ENCODE peak calls at places on chromosome 7, in five cellular contexts. S is iris pigment epithelial cell, F is HuH-7, H is EL, J is A549. U is an unnamed sample.

GRCh38 chr7:117818241-117818640 is 55.0 kb downstream of the CTTNBP2 start:
- DNase-seq in H (no peak), J (no peak), F (no peak), S (peak; percentile 52), U (no peak)

GRCh38 chr7:45687721-45688120 is 113.6 kb downstream of the ADCY1 start:
- DNase-seq in J (no peak), S (no peak), F (no peak), H (no peak), U (no peak)

GRCh38 chr7:43385309-43385680 is 197.6 kb upstream of the STK17A start:
- DNase-seq in S (no peak), F (no peak), J (no peak), H (no peak), U (no peak)

GRCh38 chr7:155725073-155725346 is 80.5 kb downstream of the RBM33 start:
- DNase-seq in S (no peak), H (no peak), F (no peak), J (no peak), U (no peak)

GRCh38 chr7:33215992-33216391 is 86.6 kb downstream of the BBS9 start:
- DNase-seq in J (no peak), S (no peak), H (no peak), F (no peak), U (no peak)

GRCh38 chr7:84188811-84189405 is 5.7 kb downstream of the SEMA3A start:
- DNase-seq in H (peak; percentile 33), F (no peak), S (peak; percentile 40), J (peak; percentile 40), U (no peak)

GRCh38 chr7:155995183-155995612 is 182.9 kb upstream of the SHH start:
- DNase-seq in J (no peak), F (no peak), H (no peak), S (no peak), U (no peak)

GRCh38 chr7:292826-293225 is 2.9 kb downstream of the FOXL3 start:
- DNase-seq in H (no peak), F (no peak), J (no peak), S (no peak), U (no peak)